ENCODE peak calls at places on chromosomes 13 and 19, in eight cellular contexts. M, G, O, E, Y, K, L and B are unnamed samples.

GRCh38 chr13:28423010-28423409 is 71.9 kb downstream of the FLT1 start:
- DNase-seq in G (peak), E (no peak), L (no peak), Y (no peak), M (no peak), K (peak), O (peak), B (no peak)

GRCh38 chr13:100363351-100363750 is 225.2 kb downstream of the GGACT start:
- DNase-seq in O (no peak), L (no peak), E (peak), Y (no peak), K (no peak), M (peak), G (no peak), B (peak)

GRCh38 chr19:39752390-39752789 is 14.6 kb upstream of the CLC start:
- DNase-seq in O (no peak), Y (no peak), M (no peak), K (no peak), G (no peak), L (no peak), E (no peak), B (no peak)

GRCh38 chr13:114151565-114152284 is 19.3 kb upstream of the RASA3 start:
- DNase-seq in E (no peak), G (peak), O (peak), M (no peak), Y (no peak), K (no peak), L (no peak), B (peak)

GRCh38 chr19:41934849-41935374 is 6.7 kb upstream of the ERFL start:
- DNase-seq in L (peak), Y (peak), K (peak), E (peak), M (peak), G (peak), O (peak), B (peak)

GRCh38 chr19:19568802-19569756 is 31.0 kb downstream of the CILP2 start:
- DNase-seq in Y (no peak), O (no peak), M (no peak), G (no peak), E (peak), K (no peak), L (no peak), B (peak)

GRCh38 chr13:32746474-32746873 is 160.2 kb downstream of the PDS5B start:
- DNase-seq in K (no peak), M (no peak), G (no peak), Y (no peak), E (peak), O (no peak), L (no peak), B (no peak)

GRCh38 chr19:1651061-1651547 is 1.3 kb downstream of the TCF3 start:
- DNase-seq in M (peak), O (peak), K (no peak), Y (peak), L (no peak), E (no peak), G (peak), B (no peak)

GRCh38 chr19:33055718-33056117 is 9.0 kb downstream of the RHPN2 start:
- DNase-seq in O (no peak), E (peak), Y (no peak), L (no peak), M (no peak), G (no peak), K (no peak), B (peak)

GRCh38 chr19:12293771-12294307 is 844 bp downstream of the ZNF44 start:
- DNase-seq in Y (peak), E (peak), L (no peak), G (peak), O (no peak), M (peak), K (peak), B (peak)

GRCh38 chr19:30236006-30236405 is 136.2 kb upstream of the ZNF536 start:
- DNase-seq in O (no peak), G (no peak), L (no peak), M (no peak), K (no peak), E (no peak), Y (no peak), B (no peak)

GRCh38 chr19:50172726-50173125 is 9.6 kb upstream of the IZUMO2 start:
- DNase-seq in Y (no peak), K (no peak), O (no peak), L (no peak), G (no peak), E (no peak), M (no peak), B (no peak)

GRCh38 chr13:37775871-37776270 is 93.7 kb downstream of the TRPC4 start:
- DNase-seq in E (no peak), L (no peak), M (no peak), Y (no peak), O (no peak), K (no peak), G (no peak), B (no peak)

GRCh38 chr13:74258951-74259350 is 124.7 kb upstream of the KLF12 start:
- DNase-seq in K (no peak), O (no peak), E (no peak), M (no peak), L (no peak), Y (no peak), G (no peak), B (no peak)

GRCh38 chr19:36838784-36839324 is 667 bp upstream of the ZNF790 start:
- DNase-seq in M (no peak), Y (no peak), K (no peak), E (no peak), O (no peak), L (no peak), G (no peak), B (no peak)

GRCh38 chr19:10808937-10809655 is 26.9 kb downstream of the TMED1 start:
- DNase-seq in E (peak), G (peak), Y (peak), M (no peak), O (peak), K (no peak), L (no peak), B (peak)

GRCh38 chr13:76943646-76944045 is 4.7 kb upstream of the ACOD1 start:
- DNase-seq in G (no peak), M (no peak), O (no peak), K (no peak), Y (no peak), L (no peak), E (no peak), B (no peak)